ENCODE peak calls at places on chromosomes 6 and 20, in eight cellular contexts. S, A, E, Q, W, U, Z and T are unnamed samples.
A peak's percentile ranks its signal among the peaks of the same experiment; 100 is the strongest.

GRCh38 chr20:2691663-2692035 is 931 bp upstream of the EBF4 start:
- DNase-seq in A (peak; percentile 14), W (no peak), Q (no peak), U (no peak), S (no peak), Z (no peak), E (no peak), T (no peak)

GRCh38 chr6:81886157-81886556 is 133.7 kb upstream of the TENT5A start:
- DNase-seq in E (no peak), A (no peak), W (no peak), S (no peak), Z (no peak), Q (no peak), U (no peak), T (no peak)

GRCh38 chr6:84804720-84805119 is 40.3 kb upstream of the TBX18 start:
- DNase-seq in W (no peak), A (no peak), Z (no peak), Q (no peak), U (no peak), S (no peak), E (no peak), T (no peak)

GRCh38 chr6:122692175-122692598 is 82.0 kb downstream of the PKIB start:
- DNase-seq in E (no peak), W (no peak), A (no peak), Z (peak; percentile 78), S (no peak), U (no peak), Q (no peak), T (no peak)

GRCh38 chr6:98636941-98637340 is 197.4 kb upstream of the POU3F2 start:
- DNase-seq in Q (peak; percentile 38), S (no peak), U (no peak), Z (no peak), W (no peak), A (no peak), E (no peak), T (no peak)

GRCh38 chr20:58718121-58718563 is 25.5 kb downstream of the NPEPL1 start:
- DNase-seq in W (no peak), Q (no peak), Z (no peak), E (peak; percentile 19), A (peak; percentile 7), U (no peak), S (no peak), T (no peak)

GRCh38 chr20:57384486-57384885 is 6.7 kb upstream of the RBM38 start:
- DNase-seq in E (no peak), Q (no peak), Z (no peak), A (no peak), S (no peak), U (no peak), W (no peak), T (no peak)

GRCh38 chr6:54244430-54244829 is 63.8 kb upstream of the TINAG start:
- DNase-seq in U (peak; percentile 35), S (no peak), Z (peak; percentile 26), Q (peak; percentile 6), A (no peak), E (no peak), W (no peak), T (peak; percentile 7)

GRCh38 chr20:10006461-10006860 is 28.3 kb upstream of the ANKEF1 start:
- DNase-seq in E (no peak), W (no peak), A (no peak), Z (no peak), Q (no peak), U (no peak), S (no peak), T (no peak)

GRCh38 chr20:48684501-48685041 is 143.2 kb downstream of the PREX1 start:
- DNase-seq in Z (no peak), S (no peak), A (peak; percentile 37), Q (no peak), E (no peak), W (no peak), U (no peak), T (no peak)

GRCh38 chr6:136521891-136522290 is 28.3 kb downstream of the MAP7 start:
- DNase-seq in Z (no peak), E (no peak), W (no peak), Q (no peak), S (no peak), U (no peak), A (no peak), T (no peak)

GRCh38 chr6:38054526-38054925 is 235.0 kb downstream of the ZFAND3 start:
- DNase-seq in E (no peak), Q (no peak), A (no peak), Z (no peak), S (no peak), W (no peak), U (no peak), T (no peak)

GRCh38 chr20:10929023-10929422 is 255.2 kb upstream of the JAG1 start:
- DNase-seq in A (no peak), Q (no peak), W (no peak), E (no peak), S (no peak), Z (peak; percentile 13), U (no peak), T (no peak)

GRCh38 chr6:152635949-152636674 is 1.1 kb downstream of the SYNE1 start:
- DNase-seq in A (no peak), W (no peak), U (peak; percentile 47), Q (peak; percentile 51), E (peak; percentile 48), S (no peak), Z (peak; percentile 18), T (no peak)

GRCh38 chr6:168217216-168217879 is 102.2 kb downstream of the DACT2 start:
- DNase-seq in Z (no peak), Q (no peak), W (no peak), S (no peak), U (no peak), A (no peak), E (peak; percentile 28), T (no peak)

GRCh38 chr20:24855848-24856247 is 93.2 kb upstream of the CST7 start:
- DNase-seq in U (no peak), E (no peak), Z (no peak), S (no peak), W (no peak), Q (no peak), A (no peak), T (no peak)

GRCh38 chr6:139883776-139884175 is 509.3 kb upstream of the CITED2 start:
- DNase-seq in Q (no peak), E (no peak), W (no peak), A (no peak), U (no peak), Z (peak; percentile 43), S (no peak), T (no peak)

GRCh38 chr6:39441301-39441700 is 118.8 kb upstream of the KCNK16 start:
- DNase-seq in E (no peak), W (no peak), U (no peak), A (no peak), Q (no peak), S (no peak), Z (no peak), T (no peak)